ENCODE peak calls at places on chromosomes 7 and 10, in five cellular contexts. A, Z, G, V and H are unnamed samples.

GRCh38 chr7:75878312-75878768 is 494 bp upstream of the RHBDD2 start:
- DNase-seq in A (no peak), Z (no peak), G (no peak), V (no peak), H (no peak)

GRCh38 chr10:44384601-44385422 is at the start of gene CXCL12:
- DNase-seq in A (peak; percentile 20), Z (no peak), G (no peak), V (no peak), H (no peak)

GRCh38 chr10:29083096-29083495 is 205.8 kb upstream of the LYZL1 start:
- DNase-seq in A (no peak), Z (no peak), G (no peak), V (no peak), H (no peak)

GRCh38 chr7:76300210-76300731 is 2.2 kb upstream of the HSPB1 start:
- DNase-seq in A (no peak), Z (no peak), G (no peak), V (no peak), H (no peak)

GRCh38 chr10:104331208-104331838 is 6.9 kb downstream of the ITPRIP start:
- DNase-seq in A (no peak), Z (no peak), G (no peak), V (peak; percentile 42), H (no peak)

GRCh38 chr7:20738517-20739481 is 47.9 kb downstream of the SP8 start:
- DNase-seq in A (no peak), Z (no peak), G (no peak), V (no peak), H (no peak)

GRCh38 chr7:39461263-39461662 is 104.9 kb upstream of the YAE1 start:
- DNase-seq in A (no peak), Z (no peak), G (no peak), V (no peak), H (no peak)

GRCh38 chr10:110993024-110993693 is 73.8 kb downstream of the SHOC2 start:
- DNase-seq in A (peak; percentile 52), Z (no peak), G (no peak), V (no peak), H (no peak)

GRCh38 chr10:75089634-75090033 is 21.8 kb upstream of the SAMD8 start:
- DNase-seq in A (no peak), Z (no peak), G (no peak), V (no peak), H (no peak)

GRCh38 chr7:112898432-112899290 is 108.5 kb upstream of the TMEM168 start:
- DNase-seq in A (peak; percentile 38), Z (no peak), G (peak; percentile 21), V (peak; percentile 54), H (peak; percentile 27)

GRCh38 chr7:42790196-42790595 is 121.7 kb downstream of the C7orf25 start:
- DNase-seq in A (no peak), Z (no peak), G (no peak), V (no peak), H (no peak)

GRCh38 chr10:132882481-132882951 is 59.9 kb downstream of the CFAP46 start:
- DNase-seq in A (no peak), Z (no peak), G (no peak), V (no peak), H (no peak)

GRCh38 chr7:155349601-155350331 is 52.1 kb downstream of the INSIG1 start:
- DNase-seq in A (no peak), Z (no peak), G (no peak), V (no peak), H (no peak)

GRCh38 chr10:5551531-5552375 is 27.0 kb downstream of the CALML3 start:
- DNase-seq in A (no peak), Z (peak; percentile 23), G (no peak), V (no peak), H (no peak)

GRCh38 chr7:142866361-142867096 is 11.7 kb downstream of the EPHB6 start:
- DNase-seq in A (no peak), Z (no peak), G (no peak), V (peak; percentile 68), H (peak; percentile 11)